ENCODE peak calls at places on chromosomes 3 and 15, in four cellular contexts. O is H1, S is mesendoderm, V is IMR-90. I is an unnamed sample.

GRCh38 chr15:58233341-58233740 is 95.2 kb downstream of the AQP9 start:
- DNase-seq in O (no peak), S (no peak), V (no peak), I (no peak)

GRCh38 chr15:52144656-52145055 is 32.1 kb upstream of the BCL2L10 start:
- DNase-seq in O (no peak), S (peak; percentile 37), V (peak; percentile 55), I (no peak)

GRCh38 chr15:74245342-74245931 is 9.3 kb downstream of the CCDC33 start:
- DNase-seq in O (no peak), S (peak; percentile 86), V (no peak), I (peak; percentile 67)

GRCh38 chr3:194585880-194586281 is 47.3 kb downstream of the TMEM44 start:
- DNase-seq in O (no peak), S (no peak), V (no peak), I (no peak)

GRCh38 chr15:93980149-93980911 is 251.0 kb upstream of the MCTP2 start:
- DNase-seq in O (no peak), S (no peak), V (no peak), I (no peak)

GRCh38 chr3:45224824-45225464 is 1.1 kb downstream of the TMEM158 start:
- DNase-seq in O (peak; percentile 81), S (peak; percentile 89), V (peak; percentile 78), I (peak; percentile 82)

GRCh38 chr3:179181021-179181472 is 32.9 kb downstream of the PIK3CA start:
- DNase-seq in O (no peak), S (no peak), V (peak; percentile 63), I (no peak)

GRCh38 chr15:58934521-58934920 is 1.0 kb upstream of the SLTM start:
- DNase-seq in O (no peak), S (no peak), V (no peak), I (no peak)

GRCh38 chr3:51796859-51797258 is 17.8 kb upstream of the IQCF6 start:
- DNase-seq in O (peak; percentile 43), S (no peak), V (no peak), I (no peak)

GRCh38 chr3:17733768-17734167 is 8.7 kb downstream of the TBC1D5 start:
- DNase-seq in O (no peak), S (no peak), V (no peak), I (no peak)

GRCh38 chr15:40511093-40511471 is 40.3 kb downstream of the CHST14 start:
- DNase-seq in O (no peak), S (peak; percentile 15), V (no peak), I (no peak)

GRCh38 chr3:44414517-44415090 is 62.9 kb downstream of the ZNF445 start:
- DNase-seq in O (peak; percentile 36), S (no peak), V (no peak), I (no peak)

GRCh38 chr15:46080018-46080417 is 445.2 kb downstream of the SQOR start:
- DNase-seq in O (no peak), S (peak; percentile 7), V (no peak), I (peak; percentile 31)

GRCh38 chr3:57972421-57973111 is 35.7 kb upstream of the FLNB start:
- DNase-seq in O (no peak), S (no peak), V (no peak), I (no peak)

GRCh38 chr3:159619341-159619885 is 369.2 kb upstream of the IL12A start:
- DNase-seq in O (no peak), S (no peak), V (peak; percentile 36), I (no peak)

GRCh38 chr3:47420511-47421484 is 40.0 kb downstream of the PTPN23 start:
- DNase-seq in O (peak; percentile 97), S (peak; percentile 96), V (peak; percentile 83), I (peak; percentile 93)

GRCh38 chr15:31930967-31931366 is 99.3 kb upstream of the CHRNA7 start:
- DNase-seq in O (no peak), S (no peak), V (no peak), I (no peak)

GRCh38 chr15:55829826-55830225 is 86.9 kb upstream of the PRTG start:
- DNase-seq in O (no peak), S (no peak), V (no peak), I (no peak)

DNA sequence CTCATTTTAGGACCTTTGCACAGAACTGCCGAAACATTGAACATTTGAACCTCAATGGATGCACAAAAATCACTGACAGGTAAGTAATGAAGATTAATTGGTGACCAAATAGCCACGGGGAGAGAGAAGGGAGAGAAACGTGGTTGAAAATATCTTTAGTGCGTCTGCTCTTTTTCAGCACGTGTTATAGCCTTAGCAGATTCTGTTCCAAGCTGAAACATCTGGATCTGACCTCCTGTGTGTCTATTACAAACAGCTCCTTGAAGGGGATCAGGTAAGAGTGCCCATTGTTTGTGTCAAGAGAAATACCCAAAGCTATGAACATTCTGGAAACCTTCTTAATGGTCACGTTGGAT is 67.1 kb downstream of the UBP1 start:
- DNase-seq in O (no peak), S (no peak), V (no peak), I (no peak)
- H3K56ac ChIP-seq in O (no peak overlapping the region), S (no peak overlapping the region), V (no peak overlapping the region), I (no peak overlapping the region)

DNA sequence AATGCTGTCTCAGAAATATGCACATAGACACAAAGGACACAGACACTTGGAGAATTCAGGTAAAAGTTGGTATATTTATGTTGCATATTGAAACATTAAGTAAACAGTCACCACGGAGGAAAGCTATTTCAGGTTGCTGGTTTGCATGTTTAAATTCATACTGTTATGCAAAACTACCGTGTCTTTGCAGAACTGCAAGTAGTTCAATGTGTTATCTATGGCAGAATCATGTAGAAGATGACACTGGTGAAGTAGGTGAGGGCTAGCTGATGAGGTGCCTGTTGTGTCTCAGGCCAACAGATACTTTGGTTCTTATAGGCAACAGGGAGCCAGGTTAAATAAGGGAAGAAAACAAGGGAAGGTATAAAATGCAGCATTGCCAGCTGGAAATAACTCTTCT is 511.3 kb downstream of the DIPK2A start:
- DNase-seq in O (no peak), S (no peak), V (no peak), I (no peak)
- H3K56ac ChIP-seq in O (no peak overlapping the region), S (no peak overlapping the region), V (no peak overlapping the region), I (no peak overlapping the region)

GRCh38 chr3:196585044-196585757 is 16.7 kb downstream of the FBXO45 start:
- DNase-seq in O (no peak), S (no peak), V (no peak), I (no peak)
- H3K56ac ChIP-seq in O (no peak overlapping the region), S (no peak overlapping the region), V (no peak overlapping the region), I (no peak overlapping the region)

GRCh38 chr15:78711638-78712037 is 70.6 kb upstream of the CHRNB4 start:
- DNase-seq in O (no peak), S (no peak), V (no peak), I (no peak)
- H3K56ac ChIP-seq in O (no peak overlapping the region), S (no peak overlapping the region), V (no peak overlapping the region), I (no peak overlapping the region)

GRCh38 chr3:123278446-123278845 is 76.7 kb downstream of the SEC22A start:
- DNase-seq in O (peak; percentile 46), S (no peak), V (no peak), I (no peak)
- H3K56ac ChIP-seq in O (no peak overlapping the region), S (no peak overlapping the region), V (no peak overlapping the region), I (no peak overlapping the region)

GRCh38 chr3:60501303-60501702 is 749.9 kb downstream of the FHIT start:
- DNase-seq in O (no peak), S (no peak), V (peak; percentile 11), I (no peak)
- H3K56ac ChIP-seq in O (no peak overlapping the region), S (no peak overlapping the region), V (no peak overlapping the region), I (no peak overlapping the region)

GRCh38 chr15:47484997-47485396 is 232.3 kb upstream of the SEMA6D start:
- DNase-seq in O (no peak), S (no peak), V (peak; percentile 34), I (no peak)
- H3K56ac ChIP-seq in O (no peak overlapping the region), S (no peak overlapping the region), V (no peak overlapping the region), I (no peak overlapping the region)

I was measured in H9.